ENCODE peak calls at places on chromosomes 6 and 20, in nine cellular contexts. W is adrenal gland; T is naive thymus-derived CD4-positive, alpha-beta T cell; J is CD8-positive, alpha-beta memory T cell; H is psoas muscle; L is coronary artery; D is breast epithelium; N is mesenchymal stem cell; G is ovary. I is an unnamed sample.

GRCh38 chr20:38278763-38279162 is 18.2 kb upstream of the KIAA1755 start:
- DNase-seq in W (no peak), T (no peak), J (no peak), H (no peak), L (no peak), D (no peak), N (peak; percentile 22), G (no peak), I (no peak)

GRCh38 chr6:143878272-143878760 is 14.0 kb downstream of the ZC2HC1B start:
- DNase-seq in W (no peak), T (no peak), J (no peak), H (no peak), L (no peak), D (no peak), N (no peak), G (no peak), I (no peak)

GRCh38 chr6:143038845-143039244 is 21.8 kb upstream of the AIG1 start:
- DNase-seq in W (no peak), T (peak; percentile 21), J (no peak), H (no peak), L (no peak), D (no peak), N (no peak), G (no peak), I (no peak)

GRCh38 chr6:7112741-7113313 is 5.1 kb downstream of the RREB1 start:
- DNase-seq in W (no peak), T (peak; percentile 64), J (peak; percentile 70), H (no peak), L (no peak), D (no peak), N (peak; percentile 33), G (no peak), I (no peak)

GRCh38 chr6:150202404-150202803 is 59.6 kb downstream of the PPP1R14C start:
- DNase-seq in W (no peak), T (no peak), J (no peak), H (no peak), L (no peak), D (no peak), N (no peak), G (no peak), I (no peak)

GRCh38 chr6:127051571-127052260 is 66.8 kb upstream of the RSPO3 start:
- DNase-seq in W (no peak), T (no peak), J (no peak), H (no peak), L (no peak), D (no peak), N (peak; percentile 64), G (no peak), I (no peak)

GRCh38 chr6:158803733-158804143 is 15.4 kb downstream of the EZR start:
- DNase-seq in W (no peak), T (peak; percentile 67), J (peak; percentile 57), H (no peak), L (no peak), D (no peak), N (peak; percentile 53), G (no peak), I (no peak)

GRCh38 chr6:11393713-11394627 is 143.6 kb upstream of the TMEM170B start:
- DNase-seq in W (no peak), T (no peak), J (no peak), H (no peak), L (no peak), D (peak; percentile 42), N (peak; percentile 35), G (no peak), I (no peak)

GRCh38 chr6:82984720-82985119 is 80.9 kb downstream of the UBE3D start:
- DNase-seq in W (no peak), T (no peak), J (no peak), H (no peak), L (no peak), D (no peak), N (no peak), G (no peak), I (no peak)

GRCh38 chr20:31691646-31692275 is 30.9 kb downstream of the BCL2L1 start:
- DNase-seq in W (no peak), T (no peak), J (no peak), H (no peak), L (no peak), D (no peak), N (no peak), G (no peak), I (no peak)

GRCh38 chr20:6814945-6815344 is 47.5 kb downstream of the BMP2 start:
- DNase-seq in W (no peak), T (no peak), J (no peak), H (no peak), L (no peak), D (no peak), N (no peak), G (no peak), I (no peak)

DNA sequence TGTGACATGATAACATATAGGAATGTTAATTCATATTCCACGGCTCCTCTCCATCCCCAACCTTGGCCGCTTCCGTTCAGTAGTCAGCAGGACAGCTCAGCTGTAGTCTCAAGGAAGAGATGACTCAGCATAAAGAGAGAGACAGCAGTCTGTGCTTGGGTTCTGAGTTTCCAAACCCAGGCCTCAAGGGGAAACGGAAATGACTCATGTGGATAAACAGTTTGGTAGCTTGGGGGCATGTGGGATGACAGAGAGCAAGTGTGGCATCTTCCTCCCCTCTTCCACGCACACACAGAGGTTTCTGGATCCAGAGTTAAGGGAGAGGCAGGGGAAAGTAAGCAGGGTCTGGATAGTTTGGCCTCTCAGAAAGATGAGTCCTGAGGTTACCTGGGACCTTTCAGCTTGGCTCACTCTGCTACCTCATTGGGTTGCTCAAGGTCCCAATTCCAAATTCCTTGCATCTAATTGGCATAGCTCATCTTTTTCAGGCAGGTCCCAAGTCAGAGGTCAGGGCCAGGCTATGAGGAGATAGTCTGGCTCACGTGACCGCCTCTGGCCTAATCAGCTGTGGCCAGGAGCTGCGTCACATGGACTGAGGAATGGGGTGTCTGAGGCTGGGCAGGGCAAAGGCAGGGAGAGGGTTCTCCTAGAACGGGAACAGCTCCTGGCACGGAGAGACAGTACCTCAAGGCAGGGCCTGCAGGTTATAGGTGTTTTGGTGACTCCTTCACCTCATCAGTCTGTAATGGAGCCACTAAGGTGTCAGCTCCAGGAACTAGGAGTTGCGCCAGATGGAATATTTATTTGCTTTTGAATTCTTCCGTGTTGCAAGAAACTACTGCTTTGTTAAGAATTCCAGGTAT is 36.5 kb upstream of the MLN start:
- DNase-seq in W (peak; percentile 81), T (no peak), J (no peak), H (peak; percentile 24), L (no peak), D (peak; percentile 44), N (peak; percentile 100), G (no peak), I (no peak)
- H3K27ac ChIP-seq in W (no peak overlapping the region), T (no peak overlapping the region), J (peak overlapping the region; percentile 34), H (no peak overlapping the region), L (peak overlapping the region; percentile 26), D (peak overlapping the region; percentile 78), N (peak overlapping the region; percentile 84), G (no peak overlapping the region), I (no peak overlapping the region)

DNA sequence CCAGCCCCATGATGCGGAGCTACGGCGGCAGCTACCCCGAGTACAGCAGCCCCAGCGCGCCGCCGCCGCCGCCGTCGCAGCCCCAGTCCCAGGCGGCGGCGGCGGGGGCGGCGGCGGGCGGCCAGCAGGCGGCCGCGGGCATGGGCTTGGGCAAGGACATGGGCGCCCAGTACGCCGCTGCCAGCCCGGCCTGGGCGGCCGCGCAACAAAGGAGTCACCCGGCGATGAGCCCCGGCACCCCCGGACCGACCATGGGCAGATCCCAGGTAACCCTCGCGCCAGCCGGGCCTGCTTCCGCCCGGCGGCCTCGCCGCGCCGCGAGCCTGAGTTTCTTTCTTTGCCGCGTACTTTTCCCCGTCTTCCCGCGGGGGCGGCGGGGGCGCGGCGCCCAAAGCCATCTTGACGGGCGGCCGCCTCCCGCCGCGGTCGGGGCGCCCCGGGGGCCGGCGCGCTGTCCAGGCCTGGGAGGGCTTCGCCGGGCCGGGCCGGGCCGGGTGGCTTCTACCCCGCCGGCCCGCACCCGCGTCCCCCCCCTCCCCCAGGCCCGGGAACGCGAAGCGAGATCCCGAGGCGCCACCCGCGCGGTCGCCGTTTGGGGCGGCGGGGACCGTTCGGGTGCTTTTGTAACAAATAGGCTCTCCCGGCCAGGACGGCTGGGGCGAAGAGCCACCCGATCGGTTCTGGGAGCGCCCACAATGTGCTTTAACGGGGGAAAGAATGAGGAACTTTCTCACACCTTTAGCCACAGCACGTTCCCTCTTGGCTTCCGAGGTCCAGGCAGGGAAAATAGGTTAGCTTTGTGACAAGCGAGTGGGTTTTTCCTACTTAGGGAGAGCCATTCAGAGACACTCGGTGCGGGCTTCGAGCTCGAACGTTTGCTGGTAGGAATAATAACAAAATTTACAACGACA is 2.3 kb downstream of the ARID1B start:
- DNase-seq in W (peak; percentile 46), T (peak; percentile 51), J (peak; percentile 62), H (peak; percentile 64), L (no peak), D (peak; percentile 34), N (peak; percentile 46), G (peak; percentile 66), I (peak; percentile 46)
- H3K27ac ChIP-seq in W (peak overlapping the region; percentile 94), T (peak overlapping the region; percentile 79), J (peak overlapping the region; percentile 60), H (peak overlapping the region; percentile 94), L (peak overlapping the region; percentile 99), D (peak overlapping the region; percentile 100), N (peak overlapping the region; percentile 15), G (peak overlapping the region; percentile 96), I (peak overlapping the region; percentile 100)

GRCh38 chr20:8218861-8219260 is 86.8 kb downstream of the PLCB1 start:
- DNase-seq in W (no peak), T (no peak), J (no peak), H (no peak), L (no peak), D (no peak), N (peak; percentile 30), G (no peak), I (no peak)
- H3K27ac ChIP-seq in W (no peak overlapping the region), T (no peak overlapping the region), J (no peak overlapping the region), H (no peak overlapping the region), L (no peak overlapping the region), D (no peak overlapping the region), N (no peak overlapping the region), G (no peak overlapping the region), I (no peak overlapping the region)

GRCh38 chr20:48536206-48536605 is 291.6 kb downstream of the PREX1 start:
- DNase-seq in W (no peak), T (no peak), J (no peak), H (no peak), L (no peak), D (no peak), N (no peak), G (no peak), I (no peak)

GRCh38 chr20:48531505-48531904 is 296.3 kb downstream of the PREX1 start:
- DNase-seq in W (no peak), T (no peak), J (no peak), H (no peak), L (no peak), D (no peak), N (no peak), G (no peak), I (no peak)

GRCh38 chr20:48538058-48538825 is 289.6 kb downstream of the PREX1 start:
- DNase-seq in W (no peak), T (no peak), J (no peak), H (no peak), L (no peak), D (peak; percentile 59), N (no peak), G (no peak), I (peak; percentile 44)

GRCh38 chr20:48538856-48539255 is 288.9 kb downstream of the PREX1 start:
- DNase-seq in W (no peak), T (no peak), J (no peak), H (no peak), L (no peak), D (no peak), N (no peak), G (no peak), I (no peak)

DNA sequence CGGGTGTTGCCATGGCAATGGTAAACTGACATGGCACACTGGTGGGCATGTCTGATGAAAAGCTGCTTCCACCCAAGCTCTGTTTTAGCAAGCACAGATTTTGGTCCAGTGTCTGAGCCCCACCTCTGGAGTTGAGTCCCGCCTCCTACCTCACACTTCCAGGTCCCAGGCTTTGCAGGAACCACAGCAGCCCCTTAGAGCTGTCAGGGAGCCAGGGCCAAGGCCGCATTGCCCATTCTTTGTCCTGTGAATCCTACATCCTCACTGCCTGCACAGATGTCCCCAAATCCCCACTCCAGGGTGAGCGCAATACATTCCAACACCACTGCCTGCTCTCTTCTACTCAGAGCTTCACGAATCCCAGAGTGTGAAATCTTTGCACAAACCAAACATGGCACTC is 292.2 kb downstream of the PREX1 start:
- DNase-seq in W (no peak), T (no peak), J (no peak), H (no peak), L (no peak), D (no peak), N (no peak), G (no peak), I (no peak)
- H3K27ac ChIP-seq in W (no peak overlapping the region), T (no peak overlapping the region), J (no peak overlapping the region), H (no peak overlapping the region), L (no peak overlapping the region), D (no peak overlapping the region), N (no peak overlapping the region), G (no peak overlapping the region), I (no peak overlapping the region)